ENCODE peak calls at places on chromosomes 2 and 18, in eight cellular contexts. Z, B, R, G, S, F, O and W are unnamed samples.

GRCh38 chr18:73742959-73743358 is 404.7 kb downstream of the FBXO15 start:
- DNase-seq in Z (no peak), B (no peak), R (no peak), G (no peak), S (no peak), F (no peak), O (no peak), W (no peak)

GRCh38 chr2:212520340-212520739 is 18.3 kb downstream of the ERBB4 start:
- DNase-seq in Z (no peak), B (peak; percentile 4), R (no peak), G (peak; percentile 18), S (no peak), F (no peak), O (no peak), W (peak; percentile 15)

GRCh38 chr18:68494802-68495560 is 219.9 kb downstream of the TMX3 start:
- DNase-seq in Z (no peak), B (no peak), R (no peak), G (no peak), S (no peak), F (no peak), O (no peak), W (no peak)

GRCh38 chr18:76412010-76412817 is 82.8 kb downstream of the ZNF516 start:
- DNase-seq in Z (no peak), B (no peak), R (no peak), G (no peak), S (no peak), F (no peak), O (no peak), W (no peak)

GRCh38 chr18:13377496-13377895 is 158.9 kb downstream of the LDLRAD4 start:
- DNase-seq in Z (no peak), B (no peak), R (no peak), G (no peak), S (no peak), F (no peak), O (no peak), W (no peak)

GRCh38 chr2:23489471-23490400 is 104.8 kb downstream of the KLHL29 start:
- DNase-seq in Z (no peak), B (no peak), R (no peak), G (no peak), S (no peak), F (no peak), O (no peak), W (no peak)

GRCh38 chr2:63124209-63124608 is 73.6 kb downstream of the OTX1 start:
- DNase-seq in Z (no peak), B (no peak), R (no peak), G (peak; percentile 23), S (no peak), F (no peak), O (no peak), W (no peak)

GRCh38 chr2:127516031-127516430 is 10.3 kb downstream of the IWS1 start:
- DNase-seq in Z (peak; percentile 48), B (no peak), R (no peak), G (no peak), S (no peak), F (no peak), O (no peak), W (no peak)

GRCh38 chr2:156657809-156658208 is 221.6 kb downstream of the GPD2 start:
- DNase-seq in Z (no peak), B (no peak), R (no peak), G (no peak), S (no peak), F (no peak), O (no peak), W (no peak)

GRCh38 chr18:26405190-26405781 is 143.1 kb downstream of the KCTD1 start:
- DNase-seq in Z (peak; percentile 61), B (peak; percentile 49), R (no peak), G (peak; percentile 17), S (no peak), F (peak; percentile 18), O (peak; percentile 46), W (peak; percentile 47)

GRCh38 chr2:11699686-11700670 is 30.0 kb upstream of the NTSR2 start:
- DNase-seq in Z (no peak), B (no peak), R (no peak), G (no peak), S (no peak), F (no peak), O (no peak), W (no peak)

GRCh38 chr18:13553449-13553848 is 172.9 kb downstream of the FAM210A start:
- DNase-seq in Z (no peak), B (no peak), R (no peak), G (no peak), S (no peak), F (no peak), O (no peak), W (no peak)

GRCh38 chr2:164840458-164840929 is 1.1 kb downstream of the COBLL1 start:
- DNase-seq in Z (no peak), B (peak; percentile 13), R (no peak), G (no peak), S (no peak), F (peak; percentile 20), O (no peak), W (peak; percentile 69)

GRCh38 chr2:174259981-174260380 is 11.6 kb upstream of the OLA1 start:
- DNase-seq in Z (no peak), B (no peak), R (no peak), G (no peak), S (no peak), F (no peak), O (no peak), W (no peak)

GRCh38 chr2:231679906-231680283 is 28.4 kb upstream of the PTMA start:
- DNase-seq in Z (no peak), B (no peak), R (no peak), G (no peak), S (no peak), F (no peak), O (no peak), W (no peak)

GRCh38 chr2:27445615-27446014 is 3.4 kb downstream of the KRTCAP3 start:
- DNase-seq in Z (no peak), B (no peak), R (no peak), G (no peak), S (no peak), F (no peak), O (no peak), W (no peak)

GRCh38 chr18:79413901-79414300 is 18.2 kb downstream of the NFATC1 start:
- DNase-seq in Z (no peak), B (no peak), R (no peak), G (no peak), S (no peak), F (no peak), O (no peak), W (no peak)

GRCh38 chr2:20208487-20208882 is 16.4 kb downstream of the SDC1 start:
- DNase-seq in Z (no peak), B (no peak), R (no peak), G (no peak), S (no peak), F (no peak), O (no peak), W (no peak)

GRCh38 chr2:44680424-44680971 is 261.0 kb upstream of the SIX3 start:
- DNase-seq in Z (no peak), B (no peak), R (no peak), G (no peak), S (no peak), F (no peak), O (no peak), W (no peak)

GRCh38 chr2:173414823-173415322 is 60.2 kb downstream of the CDCA7 start:
- DNase-seq in Z (no peak), B (no peak), R (no peak), G (no peak), S (no peak), F (no peak), O (no peak), W (no peak)

GRCh38 chr2:24822049-24822706 is 29.0 kb downstream of the CENPO start:
- DNase-seq in Z (no peak), B (no peak), R (no peak), G (no peak), S (no peak), F (no peak), O (no peak), W (peak; percentile 83)

GRCh38 chr2:100427627-100428258 is 10.3 kb upstream of the CHST10 start:
- DNase-seq in Z (peak; percentile 74), B (peak; percentile 30), R (peak; percentile 42), G (peak; percentile 76), S (peak; percentile 39), F (peak; percentile 57), O (no peak), W (peak; percentile 28)

GRCh38 chr18:12052866-12053265 is 40.8 kb upstream of the ANKRD62 start:
- DNase-seq in Z (no peak), B (no peak), R (no peak), G (no peak), S (no peak), F (no peak), O (no peak), W (no peak)

GRCh38 chr18:66280470-66280869 is 323.4 kb downstream of the CDH19 start:
- DNase-seq in Z (no peak), B (no peak), R (no peak), G (no peak), S (no peak), F (no peak), O (no peak), W (no peak)

GRCh38 chr2:12502759-12503158 is 214.0 kb upstream of the TRIB2 start:
- DNase-seq in Z (no peak), B (no peak), R (no peak), G (no peak), S (peak; percentile 33), F (no peak), O (no peak), W (no peak)

GRCh38 chr2:234705108-234705507 is 208.2 kb upstream of the ARL4C start:
- DNase-seq in Z (no peak), B (no peak), R (no peak), G (no peak), S (no peak), F (no peak), O (no peak), W (no peak)